ENCODE peak calls at places on chromosomes 13 and 19, in ten cellular contexts. L is stimulated activated CD4-positive, alpha-beta T cell treated with anti-CD3 and anti-CD28 coated beads, TNF-alpha, amount 100 ng/mL, for 48 hours; O is body of pancreas; V is hepatic stellate cell; R is OCI-LY7; H is SK-MEL-5; Z is foreskin keratinocyte; E is MCF 10A; C is tibial artery; Y is gastrocnemius medialis. G is an unnamed sample.

GRCh38 chr13:60463787-60464186 is 66.8 kb downstream of the TDRD3 start:
- DNase-seq in L (no peak), O (no peak), V (no peak), R (no peak), H (peak), Z (no peak), E (no peak), C (no peak), Y (no peak), G (no peak)

GRCh38 chr19:53879145-53880037 is 2.6 kb upstream of the PRKCG start:
- DNase-seq in L (peak), O (peak), V (peak), R (no peak), H (peak), Z (peak), E (peak), C (peak), Y (peak), G (peak)

GRCh38 chr13:34617684-34618083 is 324.4 kb upstream of the NBEA start:
- DNase-seq in L (no peak), O (no peak), V (no peak), R (no peak), H (no peak), Z (no peak), E (no peak), C (no peak), Y (no peak), G (no peak)

GRCh38 chr13:39784347-39784746 is 128.9 kb downstream of the COG6 start:
- DNase-seq in L (no peak), O (no peak), V (no peak), R (no peak), H (no peak), Z (no peak), E (no peak), C (no peak), Y (no peak), G (no peak)

GRCh38 chr19:15288146-15288963 is 44.0 kb downstream of the BRD4 start:
- DNase-seq in L (no peak), O (no peak), V (no peak), R (peak), H (peak), Z (no peak), E (no peak), C (peak), Y (no peak), G (no peak)

GRCh38 chr19:49347835-49348234 is 12.6 kb downstream of the CD37 start:
- DNase-seq in L (no peak), O (no peak), V (peak), R (peak), H (peak), Z (no peak), E (peak), C (no peak), Y (no peak), G (no peak)

GRCh38 chr13:21901772-21902708 is 231.2 kb downstream of the FGF9 start:
- DNase-seq in L (no peak), O (no peak), V (no peak), R (no peak), H (no peak), Z (no peak), E (no peak), C (no peak), Y (no peak), G (no peak)

GRCh38 chr19:4542896-4543351 is 3.1 kb upstream of the LRG1 start:
- DNase-seq in L (no peak), O (no peak), V (no peak), R (no peak), H (no peak), Z (no peak), E (no peak), C (no peak), Y (no peak), G (no peak)

GRCh38 chr13:41060723-41061074 is 610 bp upstream of the WBP4 start:
- DNase-seq in L (peak), O (peak), V (peak), R (peak), H (peak), Z (no peak), E (peak), C (peak), Y (peak), G (peak)

GRCh38 chr13:107305178-107305577 is 737.2 kb upstream of the ARGLU1 start:
- DNase-seq in L (no peak), O (no peak), V (no peak), R (no peak), H (no peak), Z (no peak), E (no peak), C (no peak), Y (no peak), G (no peak)

GRCh38 chr13:110305949-110306339 is 1.0 kb downstream of the COL4A1 start:
- DNase-seq in L (no peak), O (no peak), V (no peak), R (no peak), H (no peak), Z (no peak), E (peak), C (peak), Y (no peak), G (no peak)

GRCh38 chr13:113875829-113876228 is 12.0 kb upstream of the GAS6 start:
- DNase-seq in L (no peak), O (no peak), V (no peak), R (no peak), H (no peak), Z (no peak), E (no peak), C (no peak), Y (no peak), G (no peak)

GRCh38 chr13:40069173-40070044 is 413.9 kb downstream of the COG6 start:
- DNase-seq in L (peak), O (peak), V (peak), R (peak), H (peak), Z (no peak), E (peak), C (peak), Y (peak), G (peak)

GRCh38 chr13:105702441-105702840 is 833.0 kb downstream of the EFNB2 start:
- DNase-seq in L (no peak), O (peak), V (no peak), R (no peak), H (no peak), Z (no peak), E (no peak), C (no peak), Y (no peak), G (no peak)

GRCh38 chr13:30364876-30365275 is 57.4 kb upstream of the UBE2L5 start:
- DNase-seq in L (no peak), O (no peak), V (peak), R (no peak), H (no peak), Z (no peak), E (no peak), C (no peak), Y (no peak), G (no peak)

GRCh38 chr19:44912854-44913253 is 1.6 kb upstream of the APOC1 start:
- DNase-seq in L (no peak), O (no peak), V (no peak), R (no peak), H (no peak), Z (no peak), E (no peak), C (no peak), Y (peak), G (no peak)

GRCh38 chr13:29754486-29754806 is 96.0 kb downstream of the UBL3 start:
- DNase-seq in L (peak), O (no peak), V (no peak), R (no peak), H (peak), Z (no peak), E (peak), C (no peak), Y (no peak), G (peak)

GRCh38 chr13:109135018-109135417 is 505.6 kb downstream of the MYO16 start:
- DNase-seq in L (no peak), O (no peak), V (no peak), R (peak), H (peak), Z (no peak), E (no peak), C (no peak), Y (no peak), G (no peak)

G was measured in activated T-cell treated with anti-CD3 and anti-CD28 coated beads for 48 hours.